ENCODE peak calls at places on chromosomes 3 and 15, in six cellular contexts. One of them, this sample, is unnamed.

GRCh38 chr3:46668591-46668990 is 24.9 kb downstream of the ALS2CL start:
- DNase-seq in upper lobe of left lung: no peak
- DNase-seq in bronchial epithelial cell: peak; percentile 13
- DNase-seq in IMR-90: no peak
- DNase-seq in cardiac muscle cell: no peak
- DNase-seq in HCT116: no peak
- DNase-seq in this sample: no peak

GRCh38 chr15:76163429-76164020 is 103.7 kb downstream of the TMEM266 start:
- DNase-seq in cardiac muscle cell: peak; percentile 94
- DNase-seq in upper lobe of left lung: peak; percentile 91
- DNase-seq in bronchial epithelial cell: no peak
- DNase-seq in IMR-90: peak; percentile 79
- DNase-seq in HCT116: no peak
- DNase-seq in this sample: peak; percentile 26

GRCh38 chr15:67176195-67176971 is 78.1 kb downstream of the AAGAB start:
- DNase-seq in upper lobe of left lung: no peak
- DNase-seq in cardiac muscle cell: no peak
- DNase-seq in bronchial epithelial cell: no peak
- DNase-seq in HCT116: no peak
- DNase-seq in IMR-90: no peak
- DNase-seq in this sample: no peak

GRCh38 chr15:91882858-91883586 is 29.5 kb downstream of the SLCO3A1 start:
- DNase-seq in IMR-90: peak; percentile 60
- DNase-seq in upper lobe of left lung: no peak
- DNase-seq in cardiac muscle cell: no peak
- DNase-seq in HCT116: no peak
- DNase-seq in bronchial epithelial cell: no peak
- DNase-seq in this sample: no peak

GRCh38 chr15:74735305-74735704 is 10.0 kb upstream of the CYP1A1 start:
- DNase-seq in cardiac muscle cell: no peak
- DNase-seq in IMR-90: no peak
- DNase-seq in bronchial epithelial cell: no peak
- DNase-seq in upper lobe of left lung: no peak
- DNase-seq in HCT116: no peak
- DNase-seq in this sample: no peak

GRCh38 chr3:133452603-133453313 is 52.9 kb downstream of the BFSP2 start:
- DNase-seq in upper lobe of left lung: no peak
- DNase-seq in HCT116: no peak
- DNase-seq in bronchial epithelial cell: no peak
- DNase-seq in cardiac muscle cell: no peak
- DNase-seq in IMR-90: no peak
- DNase-seq in this sample: no peak

GRCh38 chr3:186235554-186235953 is 126.5 kb downstream of the DGKG start:
- DNase-seq in HCT116: no peak
- DNase-seq in cardiac muscle cell: no peak
- DNase-seq in bronchial epithelial cell: no peak
- DNase-seq in upper lobe of left lung: no peak
- DNase-seq in IMR-90: no peak
- DNase-seq in this sample: no peak

GRCh38 chr3:76107935-76108570 is 322.7 kb upstream of the ZNF717 start:
- DNase-seq in bronchial epithelial cell: peak; percentile 56
- DNase-seq in HCT116: peak; percentile 0
- DNase-seq in IMR-90: peak; percentile 61
- DNase-seq in upper lobe of left lung: no peak
- DNase-seq in cardiac muscle cell: peak; percentile 36
- DNase-seq in this sample: peak; percentile 66

GRCh38 chr3:153979419-153980251 is 141.6 kb upstream of the ARHGEF26 start:
- DNase-seq in upper lobe of left lung: no peak
- DNase-seq in bronchial epithelial cell: no peak
- DNase-seq in IMR-90: no peak
- DNase-seq in cardiac muscle cell: no peak
- DNase-seq in HCT116: no peak
- DNase-seq in this sample: no peak

GRCh38 chr3:151199569-151200438 is 3.2 kb downstream of the GPR171 start:
- DNase-seq in upper lobe of left lung: no peak
- DNase-seq in bronchial epithelial cell: no peak
- DNase-seq in cardiac muscle cell: no peak
- DNase-seq in HCT116: no peak
- DNase-seq in IMR-90: peak; percentile 24
- DNase-seq in this sample: no peak

GRCh38 chr3:172465281-172465680 is 17.0 kb upstream of the GHSR start:
- DNase-seq in HCT116: no peak
- DNase-seq in cardiac muscle cell: no peak
- DNase-seq in bronchial epithelial cell: no peak
- DNase-seq in IMR-90: no peak
- DNase-seq in upper lobe of left lung: no peak
- DNase-seq in this sample: no peak

GRCh38 chr3:78988324-78988723 is 779.5 kb downstream of the ROBO1 start:
- DNase-seq in upper lobe of left lung: no peak
- DNase-seq in cardiac muscle cell: peak; percentile 38
- DNase-seq in IMR-90: peak; percentile 46
- DNase-seq in HCT116: no peak
- DNase-seq in bronchial epithelial cell: peak; percentile 38
- DNase-seq in this sample: peak; percentile 41

GRCh38 chr3:116709479-116709878 is at the start of gene TUSC7:
- DNase-seq in upper lobe of left lung: no peak
- DNase-seq in HCT116: no peak
- DNase-seq in IMR-90: no peak
- DNase-seq in cardiac muscle cell: no peak
- DNase-seq in bronchial epithelial cell: no peak
- DNase-seq in this sample: no peak

GRCh38 chr3:58563386-58564035 is 13.7 kb downstream of the FAM107A start:
- DNase-seq in bronchial epithelial cell: peak; percentile 86
- DNase-seq in upper lobe of left lung: no peak
- DNase-seq in HCT116: no peak
- DNase-seq in IMR-90: no peak
- DNase-seq in cardiac muscle cell: no peak
- DNase-seq in this sample: peak; percentile 62

GRCh38 chr3:24237971-24238767 is 256.5 kb downstream of the THRB start:
- DNase-seq in upper lobe of left lung: no peak
- DNase-seq in HCT116: peak; percentile 75
- DNase-seq in IMR-90: peak; percentile 89
- DNase-seq in bronchial epithelial cell: peak; percentile 92
- DNase-seq in cardiac muscle cell: peak; percentile 89
- DNase-seq in this sample: peak; percentile 90
- H3K4me3 ChIP-seq in upper lobe of left lung: no peak overlapping the region
- H3K4me3 ChIP-seq in HCT116: no peak overlapping the region
- H3K4me3 ChIP-seq in IMR-90: no peak overlapping the region
- H3K4me3 ChIP-seq in bronchial epithelial cell: no peak overlapping the region
- H3K4me3 ChIP-seq in cardiac muscle cell: no peak overlapping the region
- H3K4me3 ChIP-seq in this sample: no peak overlapping the region

GRCh38 chr3:19148768-19149091 is 420 bp downstream of the KCNH8 start:
- DNase-seq in upper lobe of left lung: no peak
- DNase-seq in bronchial epithelial cell: no peak
- DNase-seq in IMR-90: no peak
- DNase-seq in HCT116: no peak
- DNase-seq in cardiac muscle cell: no peak
- DNase-seq in this sample: no peak
- H3K4me3 ChIP-seq in upper lobe of left lung: no peak overlapping the region
- H3K4me3 ChIP-seq in bronchial epithelial cell: no peak overlapping the region
- H3K4me3 ChIP-seq in IMR-90: no peak overlapping the region
- H3K4me3 ChIP-seq in HCT116: no peak overlapping the region
- H3K4me3 ChIP-seq in cardiac muscle cell: peak overlapping the region; percentile 44
- H3K4me3 ChIP-seq in this sample: no peak overlapping the region

DNA sequence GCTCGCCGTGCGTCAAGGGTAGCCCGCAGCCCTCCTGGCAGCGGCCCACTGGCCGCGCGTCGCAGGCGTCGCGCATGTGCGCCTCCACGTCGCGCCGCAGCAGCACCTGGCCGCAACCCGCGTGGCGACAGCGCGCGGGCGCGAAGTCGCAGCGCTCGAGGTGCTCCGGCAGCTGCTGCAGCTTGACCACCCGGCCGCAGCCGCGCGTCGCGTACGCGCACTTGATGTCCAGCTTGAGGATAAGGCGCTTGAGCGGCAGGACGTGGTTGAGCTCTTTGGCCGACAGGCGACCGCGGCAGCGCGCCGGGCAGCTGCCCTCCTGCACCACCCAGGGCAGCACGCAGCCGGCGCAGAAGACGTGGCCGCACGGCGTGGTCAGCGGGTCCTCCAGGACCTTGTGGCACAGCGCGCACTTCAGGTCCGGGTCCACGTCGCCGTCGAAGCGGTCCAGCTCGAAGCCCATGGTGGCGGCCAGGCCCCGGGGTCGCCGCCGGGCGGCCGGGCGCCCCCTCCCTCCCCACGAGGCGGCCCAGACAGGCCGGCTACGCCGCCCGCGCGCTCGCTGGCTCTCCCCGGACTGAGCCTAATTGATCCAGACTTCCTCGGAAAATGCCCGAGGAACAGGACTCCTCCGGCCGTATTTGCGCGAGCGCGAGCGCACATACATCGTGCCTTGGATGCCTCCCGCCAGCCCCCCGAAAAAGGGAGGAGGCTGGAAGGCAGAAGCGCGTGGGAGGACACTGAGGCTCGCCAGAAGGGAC is at the start of gene PDZRN3:
- DNase-seq in IMR-90: peak; percentile 82
- DNase-seq in HCT116: no peak
- DNase-seq in bronchial epithelial cell: no peak
- DNase-seq in upper lobe of left lung: peak; percentile 90
- DNase-seq in cardiac muscle cell: peak; percentile 90
- DNase-seq in this sample: peak; percentile 64
- H3K4me3 ChIP-seq in IMR-90: peak within 1 kb of the TSS; percentile 71
- H3K4me3 ChIP-seq in HCT116: no peak within 1 kb of the TSS
- H3K4me3 ChIP-seq in bronchial epithelial cell: peak within 1 kb of the TSS; percentile 10
- H3K4me3 ChIP-seq in upper lobe of left lung: peak within 1 kb of the TSS; percentile 13
- H3K4me3 ChIP-seq in cardiac muscle cell: peak within 1 kb of the TSS; percentile 61
- H3K4me3 ChIP-seq in this sample: peak within 1 kb of the TSS; percentile 48

GRCh38 chr3:66998075-66998898 is at the start of gene KBTBD8:
- DNase-seq in cardiac muscle cell: peak; percentile 99
- DNase-seq in bronchial epithelial cell: peak; percentile 97
- DNase-seq in HCT116: peak; percentile 96
- DNase-seq in upper lobe of left lung: peak; percentile 97
- DNase-seq in IMR-90: peak; percentile 98
- DNase-seq in this sample: peak; percentile 100

GRCh38 chr3:66997560-66998074 is 490 bp upstream of the KBTBD8 start:
- DNase-seq in cardiac muscle cell: no peak
- DNase-seq in HCT116: no peak
- DNase-seq in upper lobe of left lung: no peak
- DNase-seq in IMR-90: peak; percentile 76
- DNase-seq in bronchial epithelial cell: no peak
- DNase-seq in this sample: peak; percentile 36

GRCh38 chr3:66998899-66999235 is 760 bp downstream of the KBTBD8 start:
- DNase-seq in IMR-90: no peak
- DNase-seq in bronchial epithelial cell: peak; percentile 24
- DNase-seq in upper lobe of left lung: no peak
- DNase-seq in cardiac muscle cell: peak; percentile 34
- DNase-seq in HCT116: no peak
- DNase-seq in this sample: no peak

GRCh38 chr3:67000006-67000405 is 1.9 kb downstream of the KBTBD8 start:
- DNase-seq in HCT116: no peak
- DNase-seq in bronchial epithelial cell: peak; percentile 94
- DNase-seq in cardiac muscle cell: peak; percentile 20
- DNase-seq in upper lobe of left lung: no peak
- DNase-seq in IMR-90: peak; percentile 86
- DNase-seq in this sample: peak; percentile 87

GRCh38 chr3:67001086-67001861 is 3.2 kb downstream of the KBTBD8 start:
- DNase-seq in HCT116: no peak
- DNase-seq in IMR-90: no peak
- DNase-seq in bronchial epithelial cell: no peak
- DNase-seq in cardiac muscle cell: no peak
- DNase-seq in upper lobe of left lung: no peak
- DNase-seq in this sample: no peak
- H3K4me3 ChIP-seq in HCT116: no peak overlapping the region
- H3K4me3 ChIP-seq in IMR-90: no peak overlapping the region
- H3K4me3 ChIP-seq in bronchial epithelial cell: no peak overlapping the region
- H3K4me3 ChIP-seq in cardiac muscle cell: no peak overlapping the region
- H3K4me3 ChIP-seq in upper lobe of left lung: no peak overlapping the region
- H3K4me3 ChIP-seq in this sample: no peak overlapping the region

DNA sequence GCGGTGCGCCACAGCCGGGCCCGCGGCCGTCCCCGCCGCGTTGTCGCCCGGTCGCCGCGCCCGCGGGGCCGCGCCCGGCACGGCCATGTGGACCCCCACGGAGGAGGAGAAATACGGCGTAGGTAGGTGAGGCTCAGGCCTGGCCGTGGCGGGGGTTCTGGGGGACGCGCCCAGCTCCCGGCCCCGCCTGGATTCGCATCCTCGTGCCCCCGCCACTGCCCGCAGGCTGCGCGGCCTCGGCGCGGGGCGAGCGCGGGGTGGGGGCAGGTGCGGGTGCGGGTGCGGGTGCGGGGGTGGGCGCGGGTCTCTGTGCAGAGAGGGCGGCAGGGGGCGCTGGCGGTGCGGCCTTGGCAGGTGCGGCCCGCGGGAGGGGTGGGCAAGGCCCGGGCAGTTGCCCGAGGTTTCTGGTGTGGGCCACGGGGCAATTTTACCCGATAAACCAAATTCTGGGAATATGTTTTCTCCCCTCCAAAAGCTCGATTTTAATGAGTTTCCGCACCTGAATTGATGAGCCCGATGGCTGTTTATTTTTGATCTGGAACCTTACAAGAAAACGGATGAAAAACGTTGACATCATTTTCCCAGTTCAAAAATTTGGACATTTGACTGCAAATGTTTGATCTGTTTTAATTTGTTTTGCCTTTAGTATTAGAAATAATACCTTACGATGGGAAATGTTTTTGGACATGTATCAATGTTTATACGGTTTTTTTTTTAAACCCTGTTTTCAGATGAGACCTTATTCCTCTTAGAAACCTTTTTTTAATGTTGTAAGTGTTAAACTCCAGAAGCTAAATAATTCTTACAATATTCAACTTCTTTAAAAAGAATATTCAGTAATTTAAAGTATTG is 678 bp downstream of the DOCK3 start:
- DNase-seq in bronchial epithelial cell: no peak
- DNase-seq in HCT116: no peak
- DNase-seq in cardiac muscle cell: no peak
- DNase-seq in IMR-90: no peak
- DNase-seq in upper lobe of left lung: peak; percentile 90
- DNase-seq in this sample: no peak
- H3K4me3 ChIP-seq in bronchial epithelial cell: peak overlapping the region; percentile 19
- H3K4me3 ChIP-seq in HCT116: peak overlapping the region; percentile 56
- H3K4me3 ChIP-seq in cardiac muscle cell: peak overlapping the region; percentile 68
- H3K4me3 ChIP-seq in IMR-90: peak overlapping the region; percentile 50
- H3K4me3 ChIP-seq in upper lobe of left lung: no peak overlapping the region
- H3K4me3 ChIP-seq in this sample: no peak overlapping the region

DNA sequence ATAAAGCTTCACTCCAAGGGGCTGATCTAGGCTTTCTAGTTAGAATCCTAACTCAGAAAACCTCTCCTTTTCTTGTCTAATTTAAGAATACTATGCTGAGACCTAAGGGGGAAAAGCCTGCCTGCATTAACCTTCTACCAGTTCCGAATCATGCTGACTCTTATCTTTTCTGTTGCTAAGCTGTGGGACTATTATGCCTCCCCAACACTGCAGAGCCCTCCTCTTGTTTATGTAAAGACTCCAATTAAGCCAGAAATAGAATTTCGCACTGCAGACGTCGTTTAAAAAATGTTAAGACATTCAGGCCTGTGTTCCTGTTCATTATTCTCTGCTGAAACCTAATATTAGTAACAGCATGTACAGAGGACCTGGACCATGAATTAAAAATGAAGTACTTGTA is 310.6 kb upstream of the ATP11B start:
- DNase-seq in cardiac muscle cell: no peak
- DNase-seq in HCT116: no peak
- DNase-seq in upper lobe of left lung: no peak
- DNase-seq in bronchial epithelial cell: no peak
- DNase-seq in IMR-90: no peak
- DNase-seq in this sample: no peak
- H3K4me3 ChIP-seq in cardiac muscle cell: no peak overlapping the region
- H3K4me3 ChIP-seq in HCT116: no peak overlapping the region
- H3K4me3 ChIP-seq in upper lobe of left lung: no peak overlapping the region
- H3K4me3 ChIP-seq in bronchial epithelial cell: no peak overlapping the region
- H3K4me3 ChIP-seq in IMR-90: no peak overlapping the region
- H3K4me3 ChIP-seq in this sample: no peak overlapping the region